ENCODE peak calls at places on chromosomes 6 and 20, in five cellular contexts. R is HFFc6, J is fibroblast of the aortic adventitia, M is ovary, L is heart left ventricle. P is an unnamed sample.

GRCh38 chr6:7587631-7588100 is 2.3 kb upstream of the SNRNP48 start:
- DNase-seq in R (peak; percentile 69), J (peak; percentile 14), M (no peak), L (no peak), P (no peak)

GRCh38 chr6:144712541-144712940 is 427.4 kb downstream of the UTRN start:
- DNase-seq in R (peak; percentile 24), J (peak; percentile 70), M (no peak), L (no peak), P (no peak)

GRCh38 chr6:79543886-79544285 is 6.7 kb upstream of the LCA5 start:
- DNase-seq in R (no peak), J (no peak), M (no peak), L (no peak), P (no peak)

GRCh38 chr6:9851006-9851405 is 563.9 kb downstream of the TFAP2A start:
- DNase-seq in R (no peak), J (no peak), M (no peak), L (no peak), P (peak; percentile 56)

GRCh38 chr6:4402477-4402976 is 267.2 kb upstream of the ECI2 start:
- DNase-seq in R (peak; percentile 78), J (peak; percentile 88), M (no peak), L (peak; percentile 59), P (no peak)

GRCh38 chr6:163946437-163946836 is 531.9 kb downstream of the QKI start:
- DNase-seq in R (no peak), J (no peak), M (no peak), L (no peak), P (no peak)

GRCh38 chr20:57330998-57331397 is 1.4 kb downstream of the SPO11 start:
- DNase-seq in R (no peak), J (peak; percentile 8), M (no peak), L (no peak), P (no peak)

GRCh38 chr20:35215066-35215956 is 11.2 kb upstream of the MMP24 start:
- DNase-seq in R (peak; percentile 82), J (peak; percentile 27), M (no peak), L (no peak), P (no peak)

GRCh38 chr6:123745877-123746276 is 57.8 kb upstream of the NKAIN2 start:
- DNase-seq in R (no peak), J (peak; percentile 40), M (no peak), L (no peak), P (no peak)

GRCh38 chr20:24969203-24970029 is 20.3 kb downstream of the CST7 start:
- DNase-seq in R (no peak), J (no peak), M (no peak), L (no peak), P (no peak)

GRCh38 chr6:46254331-46254730 is 83.6 kb upstream of the ENPP5 start:
- DNase-seq in R (no peak), J (no peak), M (no peak), L (no peak), P (no peak)

GRCh38 chr6:26250806-26251075 is 114.3 kb upstream of the BTN3A2 start:
- DNase-seq in R (peak; percentile 31), J (peak; percentile 66), M (no peak), L (no peak), P (no peak)

GRCh38 chr6:73236147-73236750 is 11.0 kb upstream of the KHDC1L start:
- DNase-seq in R (peak; percentile 97), J (peak; percentile 94), M (no peak), L (no peak), P (no peak)

GRCh38 chr20:14219801-14220461 is 117.5 kb downstream of the FLRT3 start:
- DNase-seq in R (no peak), J (no peak), M (no peak), L (peak; percentile 45), P (no peak)

GRCh38 chr20:38222231-38222922 is 38.2 kb downstream of the KIAA1755 start:
- DNase-seq in R (peak; percentile 37), J (peak; percentile 60), M (no peak), L (peak; percentile 73), P (peak; percentile 75)

GRCh38 chr6:15293674-15294073 is 47.8 kb downstream of the JARID2 start:
- DNase-seq in R (no peak), J (no peak), M (no peak), L (peak; percentile 70), P (no peak)

GRCh38 chr20:43243672-43244269 is 54.1 kb upstream of the PTPRT start:
- DNase-seq in R (no peak), J (no peak), M (no peak), L (no peak), P (no peak)

GRCh38 chr20:36541227-36542018 is at the start of gene MYL9:
- DNase-seq in R (peak; percentile 64), J (peak; percentile 57), M (peak; percentile 96), L (peak; percentile 98), P (peak; percentile 98)

GRCh38 chr6:168934856-168935627 is 318.6 kb downstream of the THBS2 start:
- DNase-seq in R (no peak), J (peak; percentile 28), M (no peak), L (no peak), P (no peak)

GRCh38 chr6:66771626-66772025 is 1064.6 kb upstream of the EYS start:
- DNase-seq in R (no peak), J (peak; percentile 4), M (no peak), L (no peak), P (no peak)

GRCh38 chr6:113610377-113610988 is 246.7 kb upstream of the MARCKS start:
- DNase-seq in R (no peak), J (no peak), M (no peak), L (no peak), P (no peak)

DNA sequence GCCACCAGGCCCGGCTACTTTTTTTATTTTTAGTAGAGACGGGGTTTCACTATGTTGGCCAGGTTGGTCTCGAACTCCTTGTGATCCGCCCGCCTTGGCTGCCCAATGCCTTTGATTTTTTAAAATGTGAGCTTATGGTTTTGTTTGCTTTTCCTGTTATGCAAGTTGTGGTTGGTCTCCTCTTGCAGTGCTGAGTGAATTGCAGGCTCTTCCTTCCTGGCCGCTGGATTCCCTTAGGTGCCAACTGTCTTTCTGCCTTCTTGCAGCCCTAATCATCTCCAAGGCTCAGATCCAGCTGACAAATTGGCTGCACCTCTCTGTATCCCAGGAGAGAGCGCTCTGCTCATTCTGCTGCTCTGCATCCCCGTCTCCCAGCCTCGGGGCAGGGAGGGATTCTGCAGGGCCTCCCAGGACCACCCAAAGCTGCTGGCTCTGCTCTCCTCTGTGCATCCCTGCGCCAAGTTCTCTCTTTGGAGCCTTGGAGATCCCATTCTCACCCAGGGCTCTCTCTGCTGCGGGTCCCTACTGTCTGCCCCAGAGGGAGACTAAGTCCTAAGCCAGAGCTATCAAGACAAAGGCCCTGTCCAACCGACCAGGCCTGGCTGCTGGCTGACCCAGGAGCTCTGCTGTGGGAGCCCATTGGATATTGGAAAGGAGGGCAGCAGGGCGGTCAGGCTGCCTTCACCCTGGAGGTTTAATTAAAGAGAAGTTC is 14.1 kb upstream of the EMILIN3 start:
- DNase-seq in R (no peak), J (no peak), M (no peak), L (no peak), P (no peak)
- TF ChIP-seq CTCF in R (no peak), J (no peak), M (no peak), L (no peak), P (no peak)

DNA sequence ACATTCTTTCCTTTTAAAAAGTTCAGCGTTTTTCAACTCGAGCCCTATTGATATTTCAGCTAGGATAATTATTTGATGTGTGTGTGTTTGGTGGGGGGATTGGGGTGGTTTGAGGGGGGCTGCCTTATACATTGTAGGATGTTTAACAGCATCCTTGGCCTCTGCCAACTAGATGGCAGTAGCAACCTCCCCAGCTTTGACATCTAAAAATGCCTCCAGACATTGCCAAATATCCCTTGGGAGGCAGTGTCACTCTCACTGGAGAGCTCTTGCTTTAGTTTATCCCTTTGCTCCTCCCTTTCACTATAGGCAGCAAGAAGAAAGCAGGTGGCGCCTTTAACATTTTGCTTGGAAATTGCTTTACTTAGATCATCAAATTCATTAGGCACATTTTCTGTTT is 14.6 kb upstream of the TP53TG5 start:
- DNase-seq in R (peak; percentile 18), J (no peak), M (no peak), L (no peak), P (no peak)
- TF ChIP-seq CTCF in R (peak; percentile 31), J (no peak), M (no peak), L (no peak), P (no peak)

GRCh38 chr6:101543796-101544195 is 150.3 kb downstream of the GRIK2 start:
- DNase-seq in R (no peak), J (no peak), M (no peak), L (no peak), P (no peak)

GRCh38 chr6:101544286-101544685 is 150.8 kb downstream of the GRIK2 start:
- DNase-seq in R (peak; percentile 49), J (no peak), M (no peak), L (no peak), P (no peak)

GRCh38 chr6:101541873-101542272 is 148.4 kb downstream of the GRIK2 start:
- DNase-seq in R (no peak), J (no peak), M (no peak), L (no peak), P (no peak)

GRCh38 chr6:101537917-101538316 is 144.4 kb downstream of the GRIK2 start:
- DNase-seq in R (peak; percentile 26), J (peak; percentile 30), M (no peak), L (no peak), P (no peak)

DNA sequence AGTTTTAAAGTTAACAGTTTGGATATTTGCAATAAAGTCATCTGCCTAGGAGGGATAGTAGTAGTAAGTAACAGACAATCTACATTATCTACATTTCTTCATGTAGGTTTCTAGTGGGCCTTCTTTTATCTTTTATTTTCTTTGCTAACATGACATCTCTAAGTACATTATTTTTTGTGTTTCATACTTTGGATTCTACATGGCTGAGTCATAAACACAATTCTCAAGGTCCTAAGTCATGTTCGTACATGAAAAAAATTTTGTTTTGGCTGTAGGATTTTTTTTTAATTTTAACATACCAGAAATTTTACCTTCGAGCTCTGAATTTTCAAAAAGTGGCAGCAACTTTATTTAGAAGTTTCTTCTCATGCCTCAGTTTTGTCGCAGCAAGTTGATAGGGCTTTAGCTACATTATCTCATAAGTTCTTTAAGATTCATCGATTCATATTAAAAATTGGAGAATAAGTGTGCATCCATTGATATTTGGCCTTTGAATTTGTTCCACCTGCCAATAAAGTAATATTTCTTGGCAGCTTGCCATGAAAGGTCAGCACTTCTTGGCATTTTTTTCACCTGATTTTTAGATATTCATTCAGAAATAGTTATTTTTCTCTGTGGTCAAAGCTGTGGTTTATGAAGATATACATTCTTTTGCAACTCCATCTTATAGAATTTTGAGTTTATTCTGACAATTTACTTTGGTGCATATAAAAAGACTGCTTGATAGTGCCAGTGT is 146.2 kb downstream of the GRIK2 start:
- DNase-seq in R (peak; percentile 73), J (peak; percentile 76), M (no peak), L (no peak), P (no peak)
- TF ChIP-seq CTCF in R (no peak), J (no peak), M (no peak), L (no peak), P (no peak)

DNA sequence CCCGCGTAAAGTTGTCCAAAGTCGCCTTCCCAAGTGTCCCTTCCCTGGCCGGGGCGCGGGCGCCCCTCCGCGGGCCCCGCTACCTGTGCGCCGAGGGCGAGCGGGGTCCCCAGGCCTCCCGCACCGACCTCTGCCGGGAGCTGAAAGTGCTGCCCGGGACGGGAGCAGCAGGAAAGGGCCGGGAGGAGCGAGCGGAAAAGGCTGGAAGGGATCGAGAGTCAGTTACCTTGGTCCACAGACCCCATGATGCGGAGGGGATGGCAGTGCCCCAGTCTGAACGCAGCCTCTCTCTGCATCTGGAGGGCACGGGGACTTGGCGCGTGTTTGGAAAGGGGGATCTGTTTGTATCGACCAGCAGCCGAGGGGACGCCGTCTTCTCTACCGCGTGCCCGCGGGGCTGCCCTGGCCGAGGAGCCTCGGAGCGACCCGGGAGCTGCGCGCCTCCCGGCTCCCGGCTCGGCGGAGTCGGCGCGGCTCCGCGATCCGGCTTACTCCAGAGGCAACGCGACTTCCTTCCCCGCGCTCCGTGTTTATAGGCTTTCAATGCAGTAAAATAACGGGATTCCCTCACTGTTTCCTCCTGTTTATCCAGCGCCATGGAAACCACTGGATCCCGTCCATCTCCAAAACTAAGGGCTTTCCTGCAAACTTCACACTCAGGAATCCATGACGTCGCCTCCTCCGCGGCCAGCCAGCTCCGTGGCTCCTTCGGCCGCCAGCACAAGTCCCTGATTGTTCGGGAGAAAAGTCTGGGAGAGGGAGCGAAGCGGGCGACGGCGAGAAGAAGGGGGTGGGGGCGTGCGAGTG is 20.0 kb upstream of the NFATC2 start:
- DNase-seq in R (peak; percentile 98), J (peak; percentile 94), M (peak; percentile 85), L (peak; percentile 83), P (peak; percentile 90)
- TF ChIP-seq CTCF in R (peak; percentile 40), J (no peak), M (no peak), L (no peak), P (no peak)

P was measured in kidney.